ENCODE peak calls at places on chromosomes 2 and 18, in four cellular contexts. D, W, Z and Y are unnamed samples.

GRCh38 chr2:175726213-175726612 is 275.9 kb downstream of the LNPK start:
- DNase-seq in D (peak; percentile 81), W (no peak), Z (no peak), Y (no peak)

GRCh38 chr2:121075006-121075545 is 209.9 kb downstream of the TFCP2L1 start:
- DNase-seq in D (peak; percentile 94), W (peak; percentile 18), Z (peak; percentile 79), Y (peak; percentile 86)

GRCh38 chr2:204933735-204934361 is 388.6 kb downstream of the PARD3B start:
- DNase-seq in D (no peak), W (no peak), Z (no peak), Y (no peak)

GRCh38 chr2:224069172-224069571 is 30.1 kb upstream of the SERPINE2 start:
- DNase-seq in D (no peak), W (no peak), Z (no peak), Y (no peak)

GRCh38 chr2:18551169-18551568 is 9.3 kb downstream of the RDH14 start:
- DNase-seq in D (no peak), W (no peak), Z (no peak), Y (no peak)

GRCh38 chr2:172972005-172972619 is 103.5 kb upstream of the MAP3K20 start:
- DNase-seq in D (peak; percentile 67), W (peak; percentile 47), Z (peak; percentile 58), Y (peak; percentile 63)

GRCh38 chr2:238093181-238094140 is 6.7 kb upstream of the ESPNL start:
- DNase-seq in D (no peak), W (no peak), Z (no peak), Y (no peak)

GRCh38 chr2:196143641-196144236 is 27.6 kb downstream of the STK17B start:
- DNase-seq in D (peak; percentile 55), W (no peak), Z (no peak), Y (no peak)

GRCh38 chr2:102021776-102022175 is 30.0 kb downstream of the IL1R2 start:
- DNase-seq in D (peak; percentile 41), W (no peak), Z (no peak), Y (no peak)

GRCh38 chr2:109604597-109604996 is 9.2 kb downstream of the SEPTIN10 start:
- DNase-seq in D (peak; percentile 71), W (no peak), Z (no peak), Y (no peak)

GRCh38 chr18:11651899-11652298 is 37.2 kb upstream of the GNAL start:
- DNase-seq in D (no peak), W (no peak), Z (no peak), Y (no peak)

GRCh38 chr2:76544901-76545300 is 834.2 kb upstream of the GCFC2 start:
- DNase-seq in D (no peak), W (no peak), Z (no peak), Y (no peak)

GRCh38 chr2:173496746-173497145 is 142.1 kb downstream of the CDCA7 start:
- DNase-seq in D (peak; percentile 83), W (no peak), Z (no peak), Y (no peak)

GRCh38 chr18:3456686-3457069 is 6.7 kb downstream of the TGIF1 start:
- DNase-seq in D (no peak), W (no peak), Z (no peak), Y (no peak)

GRCh38 chr18:7945882-7946281 is 378.8 kb downstream of the PTPRM start:
- DNase-seq in D (peak; percentile 95), W (no peak), Z (no peak), Y (no peak)

GRCh38 chr2:98806266-98806697 is 75.3 kb upstream of the MGAT4A start:
- DNase-seq in D (peak; percentile 67), W (peak; percentile 56), Z (no peak), Y (no peak)

GRCh38 chr2:98948956-98949739 is 13.1 kb upstream of the CRACDL start:
- DNase-seq in D (no peak), W (no peak), Z (no peak), Y (no peak)

GRCh38 chr2:30714811-30715709 is 92.2 kb downstream of the CAPN13 start:
- DNase-seq in D (peak; percentile 20), W (no peak), Z (no peak), Y (no peak)

GRCh38 chr2:124894199-124894598 is 869.1 kb downstream of the CNTNAP5 start:
- DNase-seq in D (no peak), W (no peak), Z (no peak), Y (no peak)

GRCh38 chr18:23933407-23933806 is 81.1 kb upstream of the TTC39C start:
- DNase-seq in D (peak; percentile 68), W (no peak), Z (no peak), Y (no peak)

GRCh38 chr2:182646763-182647498 is 69.1 kb upstream of the DNAJC10 start:
- DNase-seq in D (no peak), W (no peak), Z (no peak), Y (no peak)

GRCh38 chr2:230326453-230327417 is at the start of gene SP140L:
- DNase-seq in D (peak; percentile 87), W (peak; percentile 85), Z (peak; percentile 79), Y (no peak)

GRCh38 chr2:177843188-177843587 is 229.4 kb downstream of the PDE11A start:
- DNase-seq in D (no peak), W (no peak), Z (no peak), Y (no peak)

GRCh38 chr2:1838426-1838825 is 94.1 kb upstream of the PXDN start:
- DNase-seq in D (no peak), W (no peak), Z (no peak), Y (no peak)

GRCh38 chr18:52339891-52340371 is at the start of gene DCC:
- DNase-seq in D (peak; percentile 77), W (peak; percentile 34), Z (no peak), Y (peak; percentile 24)

GRCh38 chr18:78859686-78860085 is 119.9 kb upstream of the SALL3 start:
- DNase-seq in D (no peak), W (no peak), Z (no peak), Y (no peak)

GRCh38 chr18:74380916-74381315 is 65.3 kb downstream of the C18orf63 start:
- DNase-seq in D (no peak), W (no peak), Z (no peak), Y (no peak)

GRCh38 chr2:111053266-111053665 is 67.4 kb upstream of the BCL2L11 start:
- DNase-seq in D (no peak), W (no peak), Z (no peak), Y (no peak)

GRCh38 chr2:105515581-105516415 is 116.9 kb upstream of the FHL2 start:
- DNase-seq in D (no peak), W (no peak), Z (no peak), Y (no peak)

GRCh38 chr2:150548527-150548926 is 61.1 kb upstream of the RND3 start:
- DNase-seq in D (peak; percentile 47), W (no peak), Z (no peak), Y (no peak)

GRCh38 chr2:11738589-11739436 is 7.6 kb upstream of the LPIN1 start:
- DNase-seq in D (peak; percentile 96), W (peak; percentile 68), Z (no peak), Y (peak; percentile 75)

GRCh38 chr2:8633735-8634313 is 48.0 kb upstream of the ID2 start:
- DNase-seq in D (peak; percentile 28), W (no peak), Z (no peak), Y (peak; percentile 85)

GRCh38 chr2:88090446-88091283 is 23.0 kb downstream of the SMYD1 start:
- DNase-seq in D (no peak), W (no peak), Z (no peak), Y (no peak)

GRCh38 chr2:129708221-129708967 is 271.1 kb upstream of the RAB6C start:
- DNase-seq in D (no peak), W (no peak), Z (no peak), Y (no peak)

GRCh38 chr2:26174691-26175181 is 1.8 kb downstream of the GAREM2 start:
- DNase-seq in D (no peak), W (no peak), Z (no peak), Y (no peak)

GRCh38 chr2:26172866-26173595 is at the start of gene GAREM2:
- DNase-seq in D (peak; percentile 28), W (no peak), Z (no peak), Y (peak; percentile 38)

GRCh38 chr2:26172189-26172865 is 561 bp upstream of the GAREM2 start:
- DNase-seq in D (no peak), W (no peak), Z (no peak), Y (peak; percentile 53)

GRCh38 chr2:26175191-26175715 is 2.4 kb downstream of the GAREM2 start:
- DNase-seq in D (no peak), W (no peak), Z (no peak), Y (no peak)

DNA sequence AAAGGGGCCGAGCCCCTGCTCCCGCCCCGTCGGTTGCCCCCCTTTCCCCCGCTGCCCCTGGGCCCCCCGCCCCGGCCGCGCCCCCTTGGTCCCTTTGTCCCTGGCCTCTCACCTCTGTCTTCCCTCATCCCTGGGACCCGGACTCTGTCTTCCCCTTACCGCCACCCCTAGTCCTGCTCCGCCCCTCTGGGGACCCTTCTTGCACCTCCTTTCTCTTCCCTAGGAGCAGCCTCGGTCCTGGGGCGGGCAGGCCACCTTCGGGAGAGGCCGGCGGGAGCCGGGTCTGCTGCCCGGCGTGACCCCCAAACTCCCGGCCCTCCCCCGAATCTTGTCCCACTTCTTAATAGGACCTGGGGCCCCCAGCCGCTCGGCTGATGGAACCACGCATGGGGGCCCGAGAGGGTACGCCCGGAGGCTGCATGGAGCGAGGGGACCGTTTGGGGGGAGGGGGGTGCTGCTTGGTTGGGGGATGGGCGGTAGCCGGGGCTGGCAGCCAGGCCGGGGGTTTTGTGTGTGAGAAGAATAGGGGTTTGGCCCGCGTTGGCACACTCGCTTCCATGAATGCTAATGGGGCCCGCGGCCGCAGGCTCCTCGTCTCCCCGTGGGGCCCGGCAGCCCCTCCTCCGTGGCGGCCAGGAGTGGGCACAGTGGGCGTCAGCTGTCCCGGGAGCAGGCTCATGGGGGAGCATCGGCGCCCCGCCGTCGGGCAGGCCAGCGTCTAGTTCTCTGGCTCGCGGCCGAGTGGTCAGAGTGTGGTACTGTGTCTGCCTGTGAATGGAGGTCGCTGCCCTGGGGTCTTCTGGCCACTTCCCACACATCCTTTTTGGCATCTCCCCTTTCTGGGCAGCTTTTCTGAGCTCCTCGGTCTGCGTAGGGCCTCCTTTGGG is 951 bp downstream of the GAREM2 start:
- DNase-seq in D (no peak), W (no peak), Z (no peak), Y (no peak)
- H3K4me3 ChIP-seq in D (no peak overlapping the region), W (peak overlapping the region; percentile 66), Z (peak overlapping the region; percentile 42), Y (peak overlapping the region; percentile 84)

DNA sequence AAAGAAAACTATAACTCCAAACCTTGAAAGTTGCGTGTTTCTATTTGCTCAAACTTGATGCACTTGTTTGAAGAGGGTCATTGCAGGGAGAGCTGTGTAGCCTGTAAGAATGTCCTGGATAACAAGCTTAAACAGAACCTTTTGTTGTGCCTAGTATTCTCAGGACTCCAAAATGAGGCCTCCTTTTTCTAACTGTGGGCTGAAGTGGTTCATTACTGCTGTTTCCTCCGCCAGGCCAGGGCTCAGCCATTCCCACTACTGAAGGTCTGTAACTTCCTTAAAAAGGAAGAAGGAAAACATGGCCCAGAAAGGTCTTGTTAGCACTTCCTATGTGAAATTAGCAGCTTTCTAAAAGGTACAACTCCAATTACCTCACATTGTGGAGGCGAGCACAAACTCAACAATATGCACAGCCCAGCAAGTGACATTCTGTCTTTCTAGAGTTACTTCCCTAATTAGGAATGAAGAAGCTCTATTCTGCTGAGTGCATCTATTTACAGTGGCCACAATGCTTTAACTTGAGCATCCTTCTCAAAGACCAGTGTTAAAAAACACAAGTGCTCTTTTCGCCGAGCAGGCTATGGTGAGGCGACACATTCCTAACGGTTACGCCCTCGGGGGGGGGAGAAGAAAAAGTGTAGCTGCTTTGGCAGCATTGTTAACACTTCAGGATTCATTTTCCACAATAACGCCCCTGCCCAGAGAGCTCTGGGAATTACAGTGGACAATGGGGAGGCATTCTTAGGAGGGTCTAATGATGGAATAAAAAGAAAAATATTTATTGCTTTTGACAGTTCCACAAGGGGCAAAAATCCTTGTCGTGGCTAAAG is 136.9 kb upstream of the SIX3 start:
- DNase-seq in D (no peak), W (no peak), Z (no peak), Y (no peak)
- H3K4me3 ChIP-seq in D (no peak overlapping the region), W (no peak overlapping the region), Z (no peak overlapping the region), Y (no peak overlapping the region)

GRCh38 chr2:48755473-48755872 is at the start of gene LHCGR:
- DNase-seq in D (peak; percentile 9), W (no peak), Z (no peak), Y (no peak)
- H3K4me3 ChIP-seq in D (no peak within 1 kb of the TSS), W (no peak within 1 kb of the TSS), Z (no peak within 1 kb of the TSS), Y (no peak within 1 kb of the TSS)

GRCh38 chr2:39642054-39642742 is 23.5 kb upstream of the TMEM178A start:
- DNase-seq in D (peak; percentile 93), W (no peak), Z (no peak), Y (no peak)
- H3K4me3 ChIP-seq in D (no peak overlapping the region), W (no peak overlapping the region), Z (no peak overlapping the region), Y (no peak overlapping the region)